ENCODE peak calls at places on chromosomes 12 and 14, in eight cellular contexts. One of them, this sample, is unnamed.

GRCh38 chr14:70170976-70171375 is 17.8 kb downstream of the SLC8A3 start:
- DNase-seq in AG09319: no peak
- DNase-seq in bronchial epithelial cell: no peak
- DNase-seq in NCI-H1105 treated with DMSO at 0.1 percent for 48 hours: no peak
- DNase-seq in H7: no peak
- DNase-seq in transverse colon: no peak
- DNase-seq in naive thymus-derived CD4-positive, alpha-beta T cell: no peak
- DNase-seq in SK-N-DZ: no peak
- DNase-seq in this sample: no peak

GRCh38 chr14:78767436-78767835 is 597.3 kb downstream of the NRXN3 start:
- DNase-seq in AG09319: no peak
- DNase-seq in bronchial epithelial cell: no peak
- DNase-seq in NCI-H1105 treated with DMSO at 0.1 percent for 48 hours: no peak
- DNase-seq in H7: no peak
- DNase-seq in transverse colon: no peak
- DNase-seq in naive thymus-derived CD4-positive, alpha-beta T cell: no peak
- DNase-seq in SK-N-DZ: no peak
- DNase-seq in this sample: no peak

GRCh38 chr12:26935636-26936378 is 2.0 kb downstream of the INTS13 start:
- DNase-seq in AG09319: no peak
- DNase-seq in bronchial epithelial cell: no peak
- DNase-seq in NCI-H1105 treated with DMSO at 0.1 percent for 48 hours: no peak
- DNase-seq in H7: no peak
- DNase-seq in transverse colon: no peak
- DNase-seq in naive thymus-derived CD4-positive, alpha-beta T cell: no peak
- DNase-seq in SK-N-DZ: no peak
- DNase-seq in this sample: no peak

GRCh38 chr12:94792690-94793089 is 142.3 kb upstream of the TMCC3 start:
- DNase-seq in AG09319: no peak
- DNase-seq in bronchial epithelial cell: no peak
- DNase-seq in NCI-H1105 treated with DMSO at 0.1 percent for 48 hours: no peak
- DNase-seq in H7: no peak
- DNase-seq in transverse colon: no peak
- DNase-seq in naive thymus-derived CD4-positive, alpha-beta T cell: no peak
- DNase-seq in SK-N-DZ: no peak
- DNase-seq in this sample: no peak

GRCh38 chr14:70073924-70074566 is 114.7 kb downstream of the SLC8A3 start:
- DNase-seq in AG09319: peak
- DNase-seq in bronchial epithelial cell: peak
- DNase-seq in NCI-H1105 treated with DMSO at 0.1 percent for 48 hours: peak
- DNase-seq in H7: peak
- DNase-seq in transverse colon: peak
- DNase-seq in naive thymus-derived CD4-positive, alpha-beta T cell: peak
- DNase-seq in SK-N-DZ: peak
- DNase-seq in this sample: peak

GRCh38 chr12:80551897-80552296 is 107.9 kb downstream of the PTPRQ start:
- DNase-seq in AG09319: peak
- DNase-seq in bronchial epithelial cell: peak
- DNase-seq in NCI-H1105 treated with DMSO at 0.1 percent for 48 hours: peak
- DNase-seq in H7: no peak
- DNase-seq in transverse colon: no peak
- DNase-seq in naive thymus-derived CD4-positive, alpha-beta T cell: no peak
- DNase-seq in SK-N-DZ: no peak
- DNase-seq in this sample: peak

GRCh38 chr14:35242599-35243311 is 49.4 kb upstream of the PSMA6 start:
- DNase-seq in AG09319: no peak
- DNase-seq in bronchial epithelial cell: no peak
- DNase-seq in NCI-H1105 treated with DMSO at 0.1 percent for 48 hours: no peak
- DNase-seq in H7: no peak
- DNase-seq in transverse colon: no peak
- DNase-seq in naive thymus-derived CD4-positive, alpha-beta T cell: no peak
- DNase-seq in SK-N-DZ: no peak
- DNase-seq in this sample: no peak

GRCh38 chr12:98126637-98127335 is 388.6 kb upstream of the TMPO start:
- DNase-seq in AG09319: no peak
- DNase-seq in bronchial epithelial cell: no peak
- DNase-seq in NCI-H1105 treated with DMSO at 0.1 percent for 48 hours: no peak
- DNase-seq in H7: no peak
- DNase-seq in transverse colon: no peak
- DNase-seq in naive thymus-derived CD4-positive, alpha-beta T cell: no peak
- DNase-seq in SK-N-DZ: no peak
- DNase-seq in this sample: no peak

GRCh38 chr12:5276327-5276880 is 155.5 kb upstream of the NTF3 start:
- DNase-seq in AG09319: no peak
- DNase-seq in bronchial epithelial cell: peak
- DNase-seq in NCI-H1105 treated with DMSO at 0.1 percent for 48 hours: peak
- DNase-seq in H7: no peak
- DNase-seq in transverse colon: no peak
- DNase-seq in naive thymus-derived CD4-positive, alpha-beta T cell: no peak
- DNase-seq in SK-N-DZ: no peak
- DNase-seq in this sample: no peak

GRCh38 chr12:2215709-2216560 is 163.1 kb downstream of the CACNA1C start:
- DNase-seq in AG09319: no peak
- DNase-seq in bronchial epithelial cell: no peak
- DNase-seq in NCI-H1105 treated with DMSO at 0.1 percent for 48 hours: no peak
- DNase-seq in H7: no peak
- DNase-seq in transverse colon: no peak
- DNase-seq in naive thymus-derived CD4-positive, alpha-beta T cell: no peak
- DNase-seq in SK-N-DZ: no peak
- DNase-seq in this sample: no peak

GRCh38 chr12:124923906-124924734 is 9.7 kb upstream of the UBC start:
- DNase-seq in AG09319: no peak
- DNase-seq in bronchial epithelial cell: peak
- DNase-seq in NCI-H1105 treated with DMSO at 0.1 percent for 48 hours: no peak
- DNase-seq in H7: peak
- DNase-seq in transverse colon: no peak
- DNase-seq in naive thymus-derived CD4-positive, alpha-beta T cell: no peak
- DNase-seq in SK-N-DZ: no peak
- DNase-seq in this sample: no peak

GRCh38 chr14:24483604-24484252 is 24.3 kb downstream of the CMA1 start:
- DNase-seq in AG09319: no peak
- DNase-seq in bronchial epithelial cell: no peak
- DNase-seq in NCI-H1105 treated with DMSO at 0.1 percent for 48 hours: no peak
- DNase-seq in H7: no peak
- DNase-seq in transverse colon: no peak
- DNase-seq in naive thymus-derived CD4-positive, alpha-beta T cell: no peak
- DNase-seq in SK-N-DZ: no peak
- DNase-seq in this sample: no peak

GRCh38 chr12:113333877-113334785 is 778 bp downstream of the SLC8B1 start:
- DNase-seq in AG09319: no peak
- DNase-seq in bronchial epithelial cell: peak
- DNase-seq in NCI-H1105 treated with DMSO at 0.1 percent for 48 hours: no peak
- DNase-seq in H7: no peak
- DNase-seq in transverse colon: peak
- DNase-seq in naive thymus-derived CD4-positive, alpha-beta T cell: no peak
- DNase-seq in SK-N-DZ: no peak
- DNase-seq in this sample: no peak

GRCh38 chr14:76314521-76314951 is 61.4 kb upstream of the ESRRB start:
- DNase-seq in AG09319: no peak
- DNase-seq in bronchial epithelial cell: no peak
- DNase-seq in NCI-H1105 treated with DMSO at 0.1 percent for 48 hours: no peak
- DNase-seq in H7: peak
- DNase-seq in transverse colon: no peak
- DNase-seq in naive thymus-derived CD4-positive, alpha-beta T cell: no peak
- DNase-seq in SK-N-DZ: no peak
- DNase-seq in this sample: no peak

GRCh38 chr14:67763158-67763822 is 53.1 kb downstream of the ZFYVE26 start:
- DNase-seq in AG09319: no peak
- DNase-seq in bronchial epithelial cell: peak
- DNase-seq in NCI-H1105 treated with DMSO at 0.1 percent for 48 hours: no peak
- DNase-seq in H7: no peak
- DNase-seq in transverse colon: no peak
- DNase-seq in naive thymus-derived CD4-positive, alpha-beta T cell: no peak
- DNase-seq in SK-N-DZ: no peak
- DNase-seq in this sample: no peak

GRCh38 chr14:101400815-101401214 is 160.5 kb upstream of the DIO3 start:
- DNase-seq in AG09319: no peak
- DNase-seq in bronchial epithelial cell: no peak
- DNase-seq in NCI-H1105 treated with DMSO at 0.1 percent for 48 hours: no peak
- DNase-seq in H7: no peak
- DNase-seq in transverse colon: no peak
- DNase-seq in naive thymus-derived CD4-positive, alpha-beta T cell: no peak
- DNase-seq in SK-N-DZ: no peak
- DNase-seq in this sample: no peak

GRCh38 chr14:70934502-70935134 is 27.4 kb downstream of the PCNX1 start:
- DNase-seq in AG09319: peak
- DNase-seq in bronchial epithelial cell: no peak
- DNase-seq in NCI-H1105 treated with DMSO at 0.1 percent for 48 hours: no peak
- DNase-seq in H7: no peak
- DNase-seq in transverse colon: no peak
- DNase-seq in naive thymus-derived CD4-positive, alpha-beta T cell: no peak
- DNase-seq in SK-N-DZ: no peak
- DNase-seq in this sample: no peak

GRCh38 chr12:77377116-77377515 is 311.7 kb upstream of the E2F7 start:
- DNase-seq in AG09319: no peak
- DNase-seq in bronchial epithelial cell: no peak
- DNase-seq in NCI-H1105 treated with DMSO at 0.1 percent for 48 hours: no peak
- DNase-seq in H7: no peak
- DNase-seq in transverse colon: no peak
- DNase-seq in naive thymus-derived CD4-positive, alpha-beta T cell: no peak
- DNase-seq in SK-N-DZ: no peak
- DNase-seq in this sample: no peak

GRCh38 chr14:24430143-24430681 is 458 bp downstream of the KHNYN start:
- DNase-seq in AG09319: peak
- DNase-seq in bronchial epithelial cell: peak
- DNase-seq in NCI-H1105 treated with DMSO at 0.1 percent for 48 hours: peak
- DNase-seq in H7: peak
- DNase-seq in transverse colon: peak
- DNase-seq in naive thymus-derived CD4-positive, alpha-beta T cell: no peak
- DNase-seq in SK-N-DZ: peak
- DNase-seq in this sample: no peak

GRCh38 chr14:50260511-50260910 is 29.1 kb upstream of the SOS2 start:
- DNase-seq in AG09319: peak
- DNase-seq in bronchial epithelial cell: peak
- DNase-seq in NCI-H1105 treated with DMSO at 0.1 percent for 48 hours: no peak
- DNase-seq in H7: peak
- DNase-seq in transverse colon: no peak
- DNase-seq in naive thymus-derived CD4-positive, alpha-beta T cell: no peak
- DNase-seq in SK-N-DZ: peak
- DNase-seq in this sample: no peak

GRCh38 chr12:115466076-115466475 is 782.1 kb upstream of the TBX3 start:
- DNase-seq in AG09319: no peak
- DNase-seq in bronchial epithelial cell: no peak
- DNase-seq in NCI-H1105 treated with DMSO at 0.1 percent for 48 hours: no peak
- DNase-seq in H7: no peak
- DNase-seq in transverse colon: no peak
- DNase-seq in naive thymus-derived CD4-positive, alpha-beta T cell: no peak
- DNase-seq in SK-N-DZ: no peak
- DNase-seq in this sample: no peak